ENCODE peak calls at places on chromosomes 5 and 9, in eight cellular contexts. L is cardiac fibroblast, H is left ventricle myocardium inferior, O is GM23338, Q is A549, D is fibroblast of mammary gland, P is tibial nerve, E is sigmoid colon. J is an unnamed sample.
A peak's percentile ranks its signal among the peaks of the same experiment; 100 is the strongest.

GRCh38 chr5:131389096-131389868 is 125.4 kb downstream of the CDC42SE2 start:
- DNase-seq in H (no peak), D (no peak), Q (no peak), E (no peak), O (no peak), P (no peak), L (no peak), J (no peak)

GRCh38 chr9:131657456-131657855 is 82.4 kb downstream of the RAPGEF1 start:
- DNase-seq in P (no peak), L (no peak), E (no peak), O (no peak), Q (no peak), D (no peak), H (no peak), J (no peak)

GRCh38 chr9:83649080-83649479 is 26.1 kb downstream of the IDNK start:
- DNase-seq in Q (peak; percentile 64), O (peak; percentile 84), D (peak; percentile 44), L (peak; percentile 53), P (peak; percentile 63), H (peak; percentile 68), E (peak; percentile 73), J (peak; percentile 13)

GRCh38 chr5:59483971-59484472 is 409.5 kb downstream of the PDE4D start:
- DNase-seq in H (no peak), Q (no peak), D (peak; percentile 18), L (no peak), O (peak; percentile 55), E (no peak), P (no peak), J (no peak)

GRCh38 chr5:104793031-104793430 is 1230.4 kb upstream of the NUDT12 start:
- DNase-seq in P (no peak), L (no peak), D (no peak), O (no peak), H (no peak), Q (no peak), E (no peak), J (no peak)

GRCh38 chr9:89999176-89999533 is 394.3 kb downstream of the GADD45G start:
- DNase-seq in O (no peak), H (no peak), D (no peak), Q (no peak), E (no peak), L (no peak), P (no peak), J (peak; percentile 94)

GRCh38 chr9:133342083-133342406 is 5.9 kb downstream of the MED22 start:
- DNase-seq in O (peak; percentile 77), P (no peak), E (no peak), Q (no peak), D (no peak), H (no peak), L (no peak), J (no peak)

GRCh38 chr5:78060421-78060820 is 234.1 kb downstream of the AP3B1 start:
- DNase-seq in P (no peak), Q (no peak), H (no peak), O (no peak), E (no peak), D (peak; percentile 49), L (peak; percentile 28), J (peak; percentile 41)

GRCh38 chr5:119270121-119270565 is 85.7 kb upstream of the TNFAIP8 start:
- DNase-seq in O (no peak), Q (no peak), L (no peak), P (no peak), D (no peak), E (no peak), H (no peak), J (no peak)

GRCh38 chr9:109225629-109226028 is 58.6 kb upstream of the FRRS1L start:
- DNase-seq in O (no peak), P (no peak), L (no peak), Q (no peak), E (no peak), H (no peak), D (no peak), J (no peak)

GRCh38 chr5:17398866-17399835 is 98.9 kb upstream of the TAF11L2 start:
- DNase-seq in D (no peak), L (no peak), O (no peak), Q (no peak), P (no peak), E (no peak), H (no peak), J (no peak)

GRCh38 chr5:17399931-17400330 is 98.1 kb upstream of the TAF11L2 start:
- DNase-seq in L (no peak), D (no peak), O (no peak), H (no peak), Q (no peak), E (no peak), P (no peak), J (no peak)

GRCh38 chr5:17402291-17403121 is 95.5 kb upstream of the TAF11L2 start:
- DNase-seq in E (no peak), Q (no peak), O (peak; percentile 62), P (no peak), L (no peak), D (no peak), H (no peak), J (no peak)

GRCh38 chr5:17400724-17401508 is 97.1 kb upstream of the TAF11L2 start:
- DNase-seq in P (no peak), D (no peak), E (no peak), L (no peak), H (no peak), Q (no peak), O (peak; percentile 53), J (no peak)

DNA sequence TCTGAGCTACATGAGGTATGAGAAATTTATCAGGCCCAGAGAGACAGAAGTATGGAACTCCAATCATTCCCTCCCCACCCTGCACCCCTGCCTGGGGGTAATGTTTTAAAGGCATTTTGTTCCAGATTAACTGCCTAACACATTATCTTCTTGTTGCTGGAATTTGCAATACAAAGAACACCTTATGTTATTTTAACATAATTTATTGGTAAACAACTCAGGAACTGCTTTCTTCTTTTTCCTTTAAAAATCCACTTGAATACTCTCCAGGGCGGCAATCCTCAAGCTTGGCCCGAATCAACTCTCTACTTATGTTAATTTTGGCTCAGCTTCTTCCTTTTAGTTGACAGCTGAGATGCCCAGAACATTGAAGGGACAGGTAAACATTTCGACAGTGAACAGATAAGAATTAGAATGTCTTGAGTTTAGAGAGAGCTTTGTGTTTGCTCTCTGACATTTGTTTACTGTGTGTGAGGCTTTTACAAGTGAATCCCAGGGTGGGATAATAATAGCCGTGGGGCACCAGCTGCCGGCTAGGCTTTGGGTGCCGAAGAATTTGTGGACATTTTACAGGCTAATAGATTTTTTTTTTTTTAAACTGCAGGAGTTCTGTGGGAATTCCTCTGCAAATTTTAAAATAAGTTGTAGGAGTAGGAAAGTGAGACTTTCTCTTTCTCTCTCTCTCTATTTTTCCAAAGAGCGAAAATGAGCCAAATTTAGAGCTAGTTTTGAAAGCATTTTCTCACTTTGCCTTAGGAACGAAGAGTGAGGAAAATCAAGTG is 96.3 kb upstream of the TAF11L2 start:
- DNase-seq in Q (no peak), P (no peak), H (no peak), E (no peak), L (no peak), O (peak; percentile 78), D (no peak), J (peak; percentile 84)
- H3K4me3 ChIP-seq in Q (no peak overlapping the region), P (no peak overlapping the region), H (no peak overlapping the region), E (no peak overlapping the region), L (no peak overlapping the region), O (peak overlapping the region; percentile 31), D (no peak overlapping the region), J (peak overlapping the region; percentile 19)

GRCh38 chr5:35758151-35758724 is 98.5 kb upstream of the IL7R start:
- DNase-seq in P (no peak), E (no peak), D (no peak), L (no peak), H (no peak), O (no peak), Q (no peak), J (no peak)

GRCh38 chr5:35762368-35762767 is 94.3 kb upstream of the IL7R start:
- DNase-seq in Q (no peak), L (no peak), H (no peak), D (peak; percentile 16), P (no peak), O (no peak), E (no peak), J (no peak)

GRCh38 chr5:35761541-35761940 is 95.2 kb upstream of the IL7R start:
- DNase-seq in P (no peak), D (no peak), E (no peak), O (no peak), Q (no peak), H (no peak), L (no peak), J (no peak)
- TF ChIP-seq CTCF in P (no peak), D (no peak), E (no peak), O (no peak), Q (no peak), H (no peak), L (no peak), J (no peak)

GRCh38 chr5:31935702-31936347 is 238.3 kb downstream of the GOLPH3 start:
- DNase-seq in H (no peak), D (no peak), P (no peak), E (no peak), L (peak; percentile 17), O (no peak), Q (no peak), J (peak; percentile 69)
- H3K4me3 ChIP-seq in H (peak overlapping the region; percentile 14), D (no peak overlapping the region), P (peak overlapping the region; percentile 42), E (no peak overlapping the region), L (no peak overlapping the region), O (no peak overlapping the region), Q (no peak overlapping the region), J (peak overlapping the region; percentile 3)

GRCh38 chr9:34250721-34251120 is 71.9 kb downstream of the UBAP1 start:
- DNase-seq in H (no peak), Q (no peak), D (no peak), P (no peak), L (no peak), E (no peak), O (no peak), J (no peak)

GRCh38 chr9:34242830-34243229 is 64.0 kb downstream of the UBAP1 start:
- DNase-seq in L (peak; percentile 33), D (no peak), H (no peak), Q (no peak), E (no peak), P (no peak), O (no peak), J (no peak)

GRCh38 chr9:34252016-34252415 is 73.2 kb downstream of the UBAP1 start:
- DNase-seq in P (no peak), Q (no peak), E (no peak), D (peak; percentile 59), O (no peak), L (peak; percentile 83), H (no peak), J (no peak)

GRCh38 chr9:34249274-34249673 is 70.4 kb downstream of the UBAP1 start:
- DNase-seq in L (no peak), H (no peak), O (no peak), D (no peak), P (no peak), E (no peak), Q (no peak), J (no peak)

GRCh38 chr9:34246453-34246852 is 67.6 kb downstream of the UBAP1 start:
- DNase-seq in D (no peak), L (no peak), P (no peak), H (no peak), O (no peak), E (no peak), Q (no peak), J (no peak)
- TF ChIP-seq CTCF in D (no peak), L (no peak), P (no peak), H (no peak), O (no peak), E (no peak), Q (no peak), J (no peak)

J was measured in LNCaP clone FGC.